ENCODE peak calls at places on chromosomes 1 and 21, in six cellular contexts. T is cardiac muscle cell, D is BJ, K is NB4, I is PC-9, O is bronchial epithelial cell. X is an unnamed sample.

GRCh38 chr1:39628807-39629347 is 10.6 kb downstream of the HEYL start:
- DNase-seq in T (no peak), D (no peak), I (no peak), O (no peak), K (no peak), X (no peak)

GRCh38 chr1:150976879-150977694 is 2.5 kb upstream of the CERS2 start:
- DNase-seq in K (peak), D (no peak), T (no peak), I (peak), O (peak), X (peak)

GRCh38 chr1:180926164-180926981 is 13.7 kb downstream of the KIAA1614 start:
- DNase-seq in K (no peak), T (peak), O (no peak), I (no peak), D (no peak), X (no peak)

GRCh38 chr1:199685369-199685768 is 342.1 kb upstream of the NR5A2 start:
- DNase-seq in K (no peak), I (no peak), O (peak), D (peak), T (peak), X (peak)

GRCh38 chr1:33684346-33685122 is 179.3 kb upstream of the HMGB4 start:
- DNase-seq in O (no peak), K (no peak), D (no peak), I (no peak), T (no peak), X (no peak)

GRCh38 chr1:23616292-23616822 is 57.1 kb upstream of the ID3 start:
- DNase-seq in K (no peak), D (no peak), O (no peak), I (no peak), T (no peak), X (no peak)

GRCh38 chr1:109498161-109498801 is 4.4 kb downstream of the CYB561D1 start:
- DNase-seq in O (no peak), T (peak), I (no peak), K (peak), D (no peak), X (no peak)

GRCh38 chr1:21707086-21707840 is 38.1 kb upstream of the RAP1GAP start:
- DNase-seq in I (no peak), K (no peak), D (no peak), T (no peak), O (no peak), X (no peak)

GRCh38 chr21:35465750-35466149 is 416.6 kb upstream of the RUNX1 start:
- DNase-seq in D (no peak), T (peak), O (no peak), K (no peak), I (no peak), X (no peak)

GRCh38 chr1:205270764-205271163 is 43.0 kb downstream of the TMCC2 start:
- DNase-seq in O (peak), I (no peak), D (no peak), T (no peak), K (no peak), X (peak)

GRCh38 chr1:2584822-2585317 is 1.7 kb upstream of the PRXL2B start:
- DNase-seq in D (no peak), I (no peak), K (no peak), T (no peak), O (no peak), X (no peak)

GRCh38 chr1:150003826-150004225 is 6.7 kb downstream of the OTUD7B start:
- DNase-seq in I (no peak), O (no peak), K (no peak), D (no peak), T (no peak), X (no peak)

GRCh38 chr1:167734841-167735240 is 13.1 kb downstream of the MPZL1 start:
- DNase-seq in O (no peak), I (no peak), K (no peak), D (no peak), T (no peak), X (no peak)

GRCh38 chr1:35807614-35808375 is at the start of gene AGO4:
- DNase-seq in I (peak), O (peak), K (peak), D (no peak), T (peak), X (peak)

GRCh38 chr1:94865369-94865768 is 45.2 kb downstream of the SLC44A3 start:
- DNase-seq in I (no peak), K (no peak), T (peak), O (peak), D (no peak), X (peak)

DNA sequence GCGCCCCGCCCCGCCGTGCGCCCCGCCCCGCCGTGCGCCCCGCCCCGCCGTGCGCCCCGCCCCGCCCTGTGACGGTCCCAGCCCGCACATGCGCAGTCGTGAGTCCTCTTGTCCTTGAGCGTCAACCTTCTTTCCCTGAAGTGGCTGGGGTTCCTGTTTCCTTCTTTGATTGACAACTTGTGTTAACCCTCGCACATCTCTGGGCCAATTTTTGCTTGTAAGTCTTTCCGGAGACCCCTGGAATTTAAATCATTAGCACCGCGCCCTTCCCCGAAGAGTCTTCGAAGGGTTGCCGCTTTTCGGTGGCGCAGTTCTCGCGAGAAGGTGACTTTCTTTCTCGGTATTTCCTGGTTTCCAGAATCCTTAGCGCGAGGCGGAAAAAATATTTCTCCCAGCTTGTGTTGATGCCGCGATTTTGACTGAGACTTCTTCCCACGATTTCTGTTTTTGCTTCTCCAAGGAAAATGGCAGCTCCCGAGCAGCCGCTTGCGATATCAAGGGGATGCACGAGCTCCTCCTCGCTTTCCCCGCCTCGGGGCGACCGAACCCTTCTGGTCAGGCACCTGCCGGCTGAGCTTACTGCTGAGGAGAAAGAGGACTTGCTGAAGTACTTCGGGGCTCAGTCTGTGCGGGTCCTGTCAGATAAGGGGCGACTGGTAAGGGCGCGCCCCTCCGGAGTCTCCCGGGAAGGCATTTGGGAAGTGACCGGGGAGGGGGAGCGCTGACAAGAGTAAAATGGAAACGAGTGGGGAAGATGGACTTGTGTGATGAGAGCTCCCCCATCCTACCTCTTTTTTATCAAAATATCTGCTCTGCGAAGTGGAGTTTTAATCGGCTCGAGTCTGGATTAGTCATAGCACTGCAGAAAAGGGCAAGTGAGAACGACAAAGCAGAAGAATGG is at the start of gene RNPC3:
- DNase-seq in D (peak), I (peak), T (peak), O (peak), K (peak), X (peak)
- TF ChIP-seq CTCF in D (peak), I (peak), T (no peak), O (peak), K (no peak), X (no peak)

GRCh38 chr21:42164064-42164789 is 54.7 kb upstream of the ABCG1 start:
- DNase-seq in T (peak), D (no peak), O (no peak), I (peak), K (peak), X (peak)
- TF ChIP-seq CTCF in T (peak), D (no peak), O (peak), I (peak), K (peak), X (peak)

DNA sequence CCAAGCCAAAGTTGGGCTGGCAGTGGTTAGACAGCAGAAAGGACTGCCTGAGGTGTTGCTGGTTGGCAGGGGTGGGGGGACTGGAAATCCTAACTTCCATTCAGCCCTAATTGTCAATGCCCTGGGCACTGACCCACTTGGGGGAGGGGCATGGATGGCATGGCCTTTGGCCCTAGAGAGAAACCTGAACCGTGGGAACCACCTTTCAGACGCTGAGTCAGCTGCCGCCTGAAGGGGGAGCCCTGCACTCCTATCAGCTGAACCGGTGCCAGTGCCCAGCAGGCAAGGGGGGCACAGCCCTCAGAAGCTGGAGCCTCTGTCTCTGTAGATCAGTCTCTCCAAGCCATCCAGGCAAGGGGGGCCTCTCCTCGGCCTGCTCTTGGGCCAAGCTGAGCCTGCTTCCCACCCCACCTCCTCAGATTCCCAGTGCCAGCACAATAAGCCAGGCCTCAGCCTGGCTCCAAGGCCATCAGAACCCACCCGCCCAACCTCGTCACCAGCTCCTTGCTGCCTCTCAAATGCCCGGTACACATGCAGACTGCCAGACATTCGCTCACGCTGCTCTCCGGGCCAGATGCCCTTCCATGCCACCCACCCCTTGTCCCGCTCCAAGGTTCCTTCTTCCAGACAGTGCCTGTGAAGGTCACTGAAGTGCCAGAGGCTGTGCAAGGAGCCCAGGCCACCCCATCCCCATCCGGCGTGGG is 11.6 kb downstream of the TINAGL1 start:
- DNase-seq in K (peak), D (no peak), T (peak), O (peak), I (peak), X (peak)
- TF ChIP-seq CTCF in K (peak), D (peak), T (peak), O (peak), I (peak), X (peak)

DNA sequence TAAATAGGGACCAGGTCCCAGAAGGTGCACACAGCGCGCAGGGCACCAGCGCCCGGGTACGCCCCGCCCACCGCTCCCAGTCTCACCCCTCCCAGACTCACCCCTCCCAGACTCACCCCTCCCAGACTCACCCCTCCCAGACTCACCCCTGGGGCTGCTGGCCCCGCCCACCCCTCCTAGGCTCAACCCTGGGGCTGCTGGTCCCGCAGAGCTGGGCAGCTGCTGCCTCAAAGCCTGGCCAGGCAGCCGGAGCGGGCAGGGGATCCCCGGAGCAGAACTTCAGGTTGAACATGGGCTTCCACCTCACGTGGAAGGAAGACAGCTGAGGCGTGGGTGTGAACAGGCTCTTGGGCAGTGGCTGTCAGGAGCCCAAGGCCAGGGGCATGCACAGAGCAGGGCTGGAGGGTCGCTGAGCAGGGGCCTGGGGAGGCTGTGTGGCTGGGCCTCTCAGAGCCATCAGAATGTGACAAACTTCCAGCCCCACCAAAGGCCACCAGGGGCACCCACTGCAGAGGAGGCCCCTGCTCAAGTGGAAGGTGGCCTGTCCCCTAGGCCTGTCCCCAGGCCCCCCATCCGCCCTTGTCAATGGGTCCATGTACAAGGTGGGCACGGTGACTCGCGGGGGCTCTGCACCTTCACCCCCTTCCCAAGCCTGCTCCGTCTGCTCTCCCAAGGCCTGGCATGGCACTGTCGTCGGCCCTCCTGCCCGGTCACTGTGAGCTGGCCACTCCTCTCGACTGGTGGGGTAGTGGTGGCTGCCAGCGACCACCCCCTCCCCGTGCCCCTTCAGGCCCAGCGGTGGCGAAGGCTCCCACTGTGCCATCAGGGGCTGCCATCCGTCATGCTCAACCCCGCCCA is 20.4 kb upstream of the SUMO3 start:
- DNase-seq in K (no peak), D (no peak), O (no peak), I (no peak), T (no peak), X (no peak)
- TF ChIP-seq CTCF in K (no peak), D (no peak), O (no peak), I (no peak), T (no peak), X (no peak)

GRCh38 chr1:27519341-27520258 is 29.6 kb upstream of the WASF2 start:
- DNase-seq in O (no peak), D (no peak), I (no peak), K (no peak), T (no peak), X (no peak)
- TF ChIP-seq CTCF in O (no peak), D (no peak), I (no peak), K (no peak), T (no peak), X (no peak)

GRCh38 chr1:184242507-184242943 is 144.3 kb upstream of the C1orf21 start:
- DNase-seq in T (peak), I (no peak), D (peak), K (no peak), O (peak), X (peak)
- TF ChIP-seq CTCF in T (no peak), I (no peak), D (no peak), K (no peak), O (peak), X (no peak)